ENCODE peak calls at places on chromosomes 5 and 9, in four cellular contexts. N is AG08395, C is NCI-H1105, Z is NCI-H1092 treated with DMSO at 0.1 percent for 48 hours. V is an unnamed sample.
A peak's percentile ranks its signal among the peaks of the same experiment; 100 is the strongest.

GRCh38 chr9:26216702-26217101 is 538.5 kb upstream of the TUSC1 start:
- DNase-seq in N (no peak), C (no peak), Z (no peak), V (no peak)

GRCh38 chr9:83431470-83432060 is 106.6 kb downstream of the FRMD3 start:
- DNase-seq in N (no peak), C (no peak), Z (no peak), V (no peak)

GRCh38 chr5:137488516-137488915 is 10.6 kb downstream of the SPOCK1 start:
- DNase-seq in N (no peak), C (no peak), Z (no peak), V (no peak)

GRCh38 chr5:171850354-171850947 is 64.8 kb downstream of the SMIM23 start:
- DNase-seq in N (no peak), C (no peak), Z (no peak), V (peak; percentile 86)

GRCh38 chr5:178940569-178941360 is at the start of gene ZNF454:
- DNase-seq in N (peak; percentile 98), C (peak; percentile 57), Z (peak; percentile 87), V (peak; percentile 25)

GRCh38 chr5:100595152-100595811 is 60.1 kb downstream of the FAM174A start:
- DNase-seq in N (peak; percentile 92), C (no peak), Z (no peak), V (no peak)

GRCh38 chr5:154390096-154390495 is 55.7 kb upstream of the SAP30L start:
- DNase-seq in N (no peak), C (no peak), Z (no peak), V (no peak)

GRCh38 chr5:58944221-58944620 is 361.3 kb downstream of the RAB3C start:
- DNase-seq in N (no peak), C (no peak), Z (no peak), V (no peak)

GRCh38 chr9:89466451-89467277 is 31.2 kb downstream of the SEMA4D start:
- DNase-seq in N (no peak), C (no peak), Z (no peak), V (no peak)

GRCh38 chr5:148002471-148002870 is 61.3 kb upstream of the SPINK5 start:
- DNase-seq in N (no peak), C (no peak), Z (no peak), V (no peak)

GRCh38 chr9:102185371-102185770 is 446.9 kb upstream of the GRIN3A start:
- DNase-seq in N (no peak), C (no peak), Z (no peak), V (no peak)

GRCh38 chr9:93134018-93134739 is at the start of gene NINJ1:
- DNase-seq in N (peak; percentile 94), C (peak; percentile 50), Z (peak; percentile 65), V (peak; percentile 99)

GRCh38 chr9:79577969-79578723 is 6.4 kb downstream of the TLE4 start:
- DNase-seq in N (no peak), C (no peak), Z (no peak), V (no peak)

GRCh38 chr9:121508415-121508814 is 8.8 kb upstream of the GGTA1 start:
- DNase-seq in N (no peak), C (no peak), Z (peak; percentile 0), V (no peak)

V was measured in H7.